ENCODE peak calls at places on chromosomes 11 and 22, in seven cellular contexts. J is GM23338, D is uterus, F is Calu3, H is cardiac muscle cell, C is glutamatergic neuron, G is fibroblast of mammary gland. I is an unnamed sample.

GRCh38 chr11:105862736-105863367 is 159.2 kb downstream of the MSANTD4 start:
- DNase-seq in J (peak), D (no peak), F (peak), H (peak), C (no peak), G (peak), I (no peak)

GRCh38 chr11:45021001-45021400 is 70.3 kb upstream of the TP53I11 start:
- DNase-seq in J (no peak), D (no peak), F (no peak), H (no peak), C (no peak), G (no peak), I (no peak)

GRCh38 chr11:70319694-70320093 is 49.2 kb downstream of the PPFIA1 start:
- DNase-seq in J (no peak), D (no peak), F (no peak), H (peak), C (no peak), G (no peak), I (no peak)

GRCh38 chr11:58573451-58574104 is 2.1 kb downstream of the LPXN start:
- DNase-seq in J (no peak), D (peak), F (peak), H (peak), C (no peak), G (peak), I (no peak)

GRCh38 chr11:83819936-83820549 is 533.9 kb upstream of the CCDC90B start:
- DNase-seq in J (peak), D (no peak), F (no peak), H (peak), C (no peak), G (peak), I (no peak)

GRCh38 chr11:1087279-1087960 is 12.7 kb downstream of the MUC2 start:
- DNase-seq in J (no peak), D (no peak), F (no peak), H (no peak), C (peak), G (no peak), I (no peak)

GRCh38 chr11:67583319-67584204 is at the start of gene GSTP1:
- DNase-seq in J (peak), D (peak), F (peak), H (peak), C (peak), G (peak), I (peak)

GRCh38 chr11:134038897-134039470 is 29.9 kb upstream of the JAM3 start:
- DNase-seq in J (no peak), D (no peak), F (no peak), H (no peak), C (no peak), G (no peak), I (no peak)

GRCh38 chr11:123061403-123062157 is at the start of gene HSPA8:
- DNase-seq in J (peak), D (peak), F (peak), H (peak), C (peak), G (peak), I (no peak)

GRCh38 chr11:130124096-130124495 is 35.5 kb upstream of the ST14 start:
- DNase-seq in J (no peak), D (peak), F (peak), H (peak), C (no peak), G (peak), I (no peak)

GRCh38 chr11:120780239-120780638 is 243.7 kb upstream of the TBCEL start:
- DNase-seq in J (no peak), D (no peak), F (no peak), H (peak), C (no peak), G (no peak), I (no peak)

GRCh38 chr11:125348704-125349635 is 147.1 kb downstream of the FEZ1 start:
- DNase-seq in J (peak), D (peak), F (peak), H (peak), C (peak), G (peak), I (peak)

GRCh38 chr22:30045001-30045887 is 35.0 kb upstream of the HORMAD2 start:
- DNase-seq in J (no peak), D (no peak), F (no peak), H (no peak), C (no peak), G (no peak), I (no peak)

DNA sequence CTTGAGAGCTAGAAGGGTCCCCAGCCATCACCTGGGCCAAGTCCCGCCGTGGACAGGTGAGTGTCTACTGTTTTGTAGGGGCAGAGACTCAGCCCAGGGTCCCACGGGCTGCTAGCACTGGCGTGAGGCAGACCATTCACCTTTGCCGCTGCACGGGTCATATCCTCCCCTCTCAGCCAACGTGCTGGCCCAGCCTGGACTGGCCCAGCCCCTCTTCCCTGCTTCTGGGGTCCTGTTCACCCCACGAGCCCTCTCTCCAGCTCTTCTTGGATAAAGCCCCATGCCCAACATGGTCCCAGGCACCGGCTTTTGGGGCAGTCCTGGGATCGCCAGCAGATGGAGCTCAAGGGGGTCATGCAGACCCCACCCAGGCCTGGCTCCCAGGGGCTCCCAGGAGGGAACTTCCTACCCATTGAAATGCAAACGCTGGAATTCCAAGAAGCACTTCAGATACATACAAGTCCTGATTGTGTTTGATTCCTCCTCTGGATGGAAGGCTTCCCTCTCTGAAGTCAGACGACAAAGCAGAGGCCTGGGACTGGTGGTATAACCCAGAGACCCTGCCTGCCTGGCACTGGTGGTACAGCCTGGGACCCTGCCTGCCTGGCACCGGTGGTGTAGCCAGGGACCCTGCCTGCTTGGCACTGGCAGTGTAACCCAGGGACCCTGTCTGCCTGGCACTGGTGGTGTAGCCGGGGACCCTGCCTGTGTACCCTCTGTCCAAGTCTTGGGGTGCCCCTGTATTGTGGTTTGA is 8.9 kb upstream of the SEPTIN5 start:
- DNase-seq in J (peak), D (no peak), F (no peak), H (no peak), C (peak), G (no peak), I (no peak)
- TF ChIP-seq CTCF in J (peak), D (no peak), F (peak), H (peak), C (no peak), G (no peak), I (peak)

GRCh38 chr22:19744350-19745006 is 16.1 kb upstream of the TBX1 start:
- DNase-seq in J (no peak), D (no peak), F (no peak), H (no peak), C (no peak), G (no peak), I (no peak)
- TF ChIP-seq CTCF in J (no peak), D (no peak), F (no peak), H (no peak), C (no peak), G (no peak), I (no peak)

GRCh38 chr22:20117656-20118571 is 888 bp upstream of the TRMT2A start:
- DNase-seq in J (peak), D (no peak), F (peak), H (peak), C (peak), G (peak), I (no peak)
- TF ChIP-seq CTCF in J (no peak), D (no peak), F (no peak), H (no peak), C (no peak), G (no peak), I (no peak)

DNA sequence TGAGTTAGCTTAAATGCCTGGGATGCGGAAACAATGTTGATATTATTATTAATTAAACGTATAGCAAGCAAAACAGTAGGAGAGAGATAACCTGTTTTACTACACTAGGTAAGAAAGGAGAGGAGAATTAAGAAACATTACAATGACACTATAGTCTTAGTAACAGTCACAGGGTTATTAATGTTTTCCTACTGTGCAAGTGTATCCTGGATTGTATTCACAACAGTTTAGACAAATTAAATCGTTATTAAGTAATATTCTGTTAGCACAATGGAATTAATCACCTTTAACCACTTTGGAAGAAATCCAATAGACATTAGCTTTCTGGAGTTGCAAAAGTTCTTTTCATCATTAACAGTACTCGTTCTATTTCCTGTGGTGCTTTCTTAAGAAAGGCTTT is 3.4 kb downstream of the FAM181B start:
- DNase-seq in J (no peak), D (no peak), F (no peak), H (no peak), C (no peak), G (no peak), I (no peak)
- TF ChIP-seq CTCF in J (no peak), D (no peak), F (no peak), H (no peak), C (no peak), G (no peak), I (no peak)

GRCh38 chr11:33706546-33706945 is 5.9 kb upstream of the C11orf91 start:
- DNase-seq in J (no peak), D (no peak), F (no peak), H (peak), C (no peak), G (no peak), I (no peak)
- TF ChIP-seq CTCF in J (no peak), D (no peak), F (no peak), H (no peak), C (no peak), G (no peak), I (no peak)

GRCh38 chr11:30914143-30914762 is 328.1 kb upstream of the MPPED2 start:
- DNase-seq in J (peak), D (peak), F (peak), H (peak), C (peak), G (peak), I (peak)
- TF ChIP-seq CTCF in J (peak), D (peak), F (peak), H (peak), C (peak), G (peak), I (peak)

DNA sequence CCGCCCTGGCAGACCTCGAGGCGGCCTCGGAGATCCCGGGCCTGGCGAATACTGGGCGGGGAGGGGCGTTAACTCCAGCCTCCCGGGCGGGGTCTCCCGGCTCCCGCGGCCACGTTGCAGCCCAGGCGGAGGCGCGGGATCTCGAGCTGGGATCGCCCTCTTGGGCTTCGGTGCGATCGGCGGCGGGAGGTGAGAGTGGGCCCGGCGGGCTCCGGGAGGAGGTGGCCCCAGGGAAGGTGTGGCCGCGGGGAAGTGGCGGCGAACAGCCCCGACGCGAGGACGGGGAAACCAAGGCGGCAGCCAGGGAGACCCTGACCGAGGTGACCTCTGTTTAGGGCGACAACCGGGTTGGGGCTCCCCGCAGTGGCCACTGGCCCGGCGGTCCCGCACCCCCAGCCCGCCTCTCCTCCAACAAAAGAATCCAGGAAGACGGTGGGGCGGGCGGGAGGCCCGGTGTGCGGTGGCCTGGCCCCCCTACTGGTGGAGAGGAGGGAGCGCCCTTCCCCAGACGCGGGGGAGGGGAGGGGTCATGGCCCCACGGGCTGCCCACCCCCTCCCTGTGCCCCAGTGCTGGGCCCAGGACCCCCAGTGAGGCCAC is at the start of gene PHETA2:
- DNase-seq in J (peak), D (peak), F (peak), H (peak), C (peak), G (peak), I (no peak)
- TF ChIP-seq CTCF in J (peak), D (no peak), F (peak), H (peak), C (peak), G (peak), I (peak)

GRCh38 chr11:13207270-13207664 is 70.3 kb upstream of the BMAL1 start:
- DNase-seq in J (peak), D (no peak), F (no peak), H (no peak), C (no peak), G (no peak), I (no peak)
- TF ChIP-seq CTCF in J (peak), D (no peak), F (no peak), H (peak), C (no peak), G (peak), I (no peak)